ENCODE peak calls at places on chromosomes 11 and 22, in five cellular contexts. One of them, this sample, is unnamed.

GRCh38 chr11:95705485-95706124 is 84.0 kb downstream of the FAM76B start:
- DNase-seq in brain microvascular endothelial cell: peak; percentile 83
- DNase-seq in fibroblast of lung: peak; percentile 91
- DNase-seq in IMR-90: peak; percentile 81
- DNase-seq in spleen: peak; percentile 94
- DNase-seq in this sample: peak; percentile 86

GRCh38 chr11:119363874-119364590 is 17.5 kb downstream of the USP2 start:
- DNase-seq in brain microvascular endothelial cell: no peak
- DNase-seq in fibroblast of lung: no peak
- DNase-seq in IMR-90: no peak
- DNase-seq in spleen: peak; percentile 86
- DNase-seq in this sample: peak; percentile 59

GRCh38 chr11:65791719-65792213 is 4.9 kb downstream of the OVOL1 start:
- DNase-seq in spleen: peak; percentile 91
- DNase-seq in fibroblast of lung: no peak
- DNase-seq in brain microvascular endothelial cell: no peak
- DNase-seq in IMR-90: no peak
- DNase-seq in this sample: no peak

GRCh38 chr22:50170453-50171318 is at the start of gene PANX2:
- DNase-seq in IMR-90: no peak
- DNase-seq in fibroblast of lung: no peak
- DNase-seq in spleen: peak; percentile 84
- DNase-seq in brain microvascular endothelial cell: no peak
- DNase-seq in this sample: no peak

GRCh38 chr22:33515733-33516297 is 404.5 kb downstream of the LARGE1 start:
- DNase-seq in IMR-90: no peak
- DNase-seq in spleen: no peak
- DNase-seq in fibroblast of lung: no peak
- DNase-seq in brain microvascular endothelial cell: no peak
- DNase-seq in this sample: no peak

GRCh38 chr22:40281717-40282116 is 64.6 kb upstream of the ADSL start:
- DNase-seq in IMR-90: no peak
- DNase-seq in brain microvascular endothelial cell: no peak
- DNase-seq in spleen: no peak
- DNase-seq in fibroblast of lung: no peak
- DNase-seq in this sample: no peak

GRCh38 chr11:124801636-124802312 is 1.6 kb upstream of the MSANTD2 start:
- DNase-seq in fibroblast of lung: peak; percentile 30
- DNase-seq in IMR-90: peak; percentile 22
- DNase-seq in brain microvascular endothelial cell: no peak
- DNase-seq in spleen: no peak
- DNase-seq in this sample: no peak

GRCh38 chr11:109728056-109728455 is 306.1 kb downstream of the C11orf87 start:
- DNase-seq in spleen: no peak
- DNase-seq in fibroblast of lung: no peak
- DNase-seq in IMR-90: no peak
- DNase-seq in brain microvascular endothelial cell: no peak
- DNase-seq in this sample: no peak

GRCh38 chr11:2685566-2686359 is 14.0 kb downstream of the KCNQ1OT1 start:
- DNase-seq in fibroblast of lung: no peak
- DNase-seq in brain microvascular endothelial cell: no peak
- DNase-seq in spleen: peak; percentile 51
- DNase-seq in IMR-90: no peak
- DNase-seq in this sample: no peak

GRCh38 chr11:124108158-124108557 is 7.1 kb upstream of the VWA5A start:
- DNase-seq in fibroblast of lung: peak; percentile 55
- DNase-seq in IMR-90: peak; percentile 15
- DNase-seq in spleen: no peak
- DNase-seq in brain microvascular endothelial cell: no peak
- DNase-seq in this sample: peak; percentile 55

GRCh38 chr11:35237860-35238715 is 99.1 kb downstream of the CD44 start:
- DNase-seq in fibroblast of lung: peak; percentile 65
- DNase-seq in spleen: no peak
- DNase-seq in IMR-90: no peak
- DNase-seq in brain microvascular endothelial cell: peak; percentile 16
- DNase-seq in this sample: peak; percentile 67

GRCh38 chr11:113313601-113314000 is 782 bp upstream of the TTC12 start:
- DNase-seq in fibroblast of lung: no peak
- DNase-seq in brain microvascular endothelial cell: no peak
- DNase-seq in spleen: no peak
- DNase-seq in IMR-90: peak; percentile 8
- DNase-seq in this sample: no peak

GRCh38 chr11:31690041-31690440 is 121.1 kb downstream of the PAX6 start:
- DNase-seq in IMR-90: peak; percentile 24
- DNase-seq in spleen: no peak
- DNase-seq in fibroblast of lung: peak; percentile 23
- DNase-seq in brain microvascular endothelial cell: no peak
- DNase-seq in this sample: no peak

GRCh38 chr11:13118691-13119090 is 109.6 kb downstream of the RASSF10 start:
- DNase-seq in spleen: no peak
- DNase-seq in IMR-90: no peak
- DNase-seq in fibroblast of lung: no peak
- DNase-seq in brain microvascular endothelial cell: no peak
- DNase-seq in this sample: no peak

GRCh38 chr11:122434786-122435185 is 220.7 kb upstream of the UBASH3B start:
- DNase-seq in brain microvascular endothelial cell: no peak
- DNase-seq in IMR-90: no peak
- DNase-seq in fibroblast of lung: no peak
- DNase-seq in spleen: no peak
- DNase-seq in this sample: no peak

GRCh38 chr11:95926714-95927113 is 2.8 kb upstream of the MTMR2 start:
- DNase-seq in IMR-90: no peak
- DNase-seq in spleen: no peak
- DNase-seq in fibroblast of lung: no peak
- DNase-seq in brain microvascular endothelial cell: no peak
- DNase-seq in this sample: no peak

GRCh38 chr22:18078329-18079041 is 695 bp downstream of the PEX26 start:
- DNase-seq in brain microvascular endothelial cell: no peak
- DNase-seq in spleen: peak; percentile 92
- DNase-seq in fibroblast of lung: peak; percentile 15
- DNase-seq in IMR-90: peak; percentile 19
- DNase-seq in this sample: peak; percentile 29

GRCh38 chr11:19627566-19627965 is 85.1 kb upstream of the NAV2 start:
- DNase-seq in IMR-90: no peak
- DNase-seq in brain microvascular endothelial cell: no peak
- DNase-seq in fibroblast of lung: no peak
- DNase-seq in spleen: no peak
- DNase-seq in this sample: no peak

GRCh38 chr11:11397043-11397415 is 44.0 kb upstream of the CSNK2A3 start:
- DNase-seq in fibroblast of lung: no peak
- DNase-seq in brain microvascular endothelial cell: no peak
- DNase-seq in IMR-90: peak; percentile 16
- DNase-seq in spleen: no peak
- DNase-seq in this sample: no peak

GRCh38 chr11:60872952-60873524 is 5.7 kb downstream of the ZP1 start:
- DNase-seq in brain microvascular endothelial cell: peak; percentile 96
- DNase-seq in spleen: peak; percentile 72
- DNase-seq in fibroblast of lung: peak; percentile 79
- DNase-seq in IMR-90: peak; percentile 89
- DNase-seq in this sample: peak; percentile 5

GRCh38 chr11:131248588-131248987 is 121.8 kb upstream of the NTM start:
- DNase-seq in fibroblast of lung: no peak
- DNase-seq in spleen: no peak
- DNase-seq in brain microvascular endothelial cell: no peak
- DNase-seq in IMR-90: no peak
- DNase-seq in this sample: no peak

GRCh38 chr11:34359548-34359891 is 1.7 kb upstream of the ABTB2 start:
- DNase-seq in fibroblast of lung: no peak
- DNase-seq in brain microvascular endothelial cell: no peak
- DNase-seq in spleen: no peak
- DNase-seq in IMR-90: no peak
- DNase-seq in this sample: no peak

GRCh38 chr11:128685383-128686044 is 8.4 kb upstream of the FLI1 start:
- DNase-seq in brain microvascular endothelial cell: no peak
- DNase-seq in spleen: no peak
- DNase-seq in IMR-90: no peak
- DNase-seq in fibroblast of lung: no peak
- DNase-seq in this sample: no peak

GRCh38 chr11:118930152-118930712 is 4.5 kb upstream of the BCL9L start:
- DNase-seq in spleen: peak; percentile 91
- DNase-seq in fibroblast of lung: peak; percentile 74
- DNase-seq in IMR-90: peak; percentile 63
- DNase-seq in brain microvascular endothelial cell: peak; percentile 69
- DNase-seq in this sample: peak; percentile 88

GRCh38 chr22:45975266-45976161 is 1.4 kb downstream of the WNT7B start:
- DNase-seq in IMR-90: no peak
- DNase-seq in spleen: no peak
- DNase-seq in brain microvascular endothelial cell: no peak
- DNase-seq in fibroblast of lung: no peak
- DNase-seq in this sample: no peak
- H3K27me3 ChIP-seq in IMR-90: peaks cover 73% of the 10 kb centered on the region
- H3K27me3 ChIP-seq in spleen: peaks cover 78% of the 10 kb centered on the region
- H3K27me3 ChIP-seq in brain microvascular endothelial cell: peaks cover 62% of the 10 kb centered on the region
- H3K27me3 ChIP-seq in fibroblast of lung: peaks cover 61% of the 10 kb centered on the region
- H3K27me3 ChIP-seq in this sample: peaks cover 65% of the 10 kb centered on the region

GRCh38 chr11:62498492-62499286 is 47.9 kb downstream of the AHNAK start:
- DNase-seq in IMR-90: no peak
- DNase-seq in brain microvascular endothelial cell: no peak
- DNase-seq in spleen: no peak
- DNase-seq in fibroblast of lung: no peak
- DNase-seq in this sample: no peak

GRCh38 chr11:62502030-62502730 is 44.4 kb downstream of the AHNAK start:
- DNase-seq in IMR-90: no peak
- DNase-seq in fibroblast of lung: no peak
- DNase-seq in spleen: no peak
- DNase-seq in brain microvascular endothelial cell: no peak
- DNase-seq in this sample: no peak

GRCh38 chr11:62497132-62497915 is 49.3 kb downstream of the AHNAK start:
- DNase-seq in brain microvascular endothelial cell: peak; percentile 24
- DNase-seq in fibroblast of lung: peak; percentile 66
- DNase-seq in spleen: no peak
- DNase-seq in IMR-90: peak; percentile 81
- DNase-seq in this sample: peak; percentile 31

GRCh38 chr11:62501432-62501891 is 45.1 kb downstream of the AHNAK start:
- DNase-seq in spleen: no peak
- DNase-seq in brain microvascular endothelial cell: no peak
- DNase-seq in fibroblast of lung: peak; percentile 22
- DNase-seq in IMR-90: peak; percentile 26
- DNase-seq in this sample: no peak

GRCh38 chr11:62500066-62501035 is 46.3 kb downstream of the AHNAK start:
- DNase-seq in spleen: no peak
- DNase-seq in fibroblast of lung: no peak
- DNase-seq in brain microvascular endothelial cell: no peak
- DNase-seq in IMR-90: no peak
- DNase-seq in this sample: no peak
- H3K27ac ChIP-seq in spleen: peak overlapping the region; percentile 30
- H3K27ac ChIP-seq in fibroblast of lung: no peak overlapping the region
- H3K27ac ChIP-seq in brain microvascular endothelial cell: no peak overlapping the region
- H3K27ac ChIP-seq in IMR-90: no peak overlapping the region
- H3K27ac ChIP-seq in this sample: no peak overlapping the region

GRCh38 chr22:27068121-27068520 is 410.7 kb downstream of the MIAT start:
- DNase-seq in fibroblast of lung: no peak
- DNase-seq in IMR-90: no peak
- DNase-seq in brain microvascular endothelial cell: no peak
- DNase-seq in spleen: no peak
- DNase-seq in this sample: no peak
- H3K27me3 ChIP-seq in fibroblast of lung: peaks cover 13% of the 10 kb centered on the region
- H3K27me3 ChIP-seq in IMR-90: peaks cover 50% of the 10 kb centered on the region
- H3K27me3 ChIP-seq in brain microvascular endothelial cell: no peaks in the 10 kb centered on the region
- H3K27me3 ChIP-seq in spleen: no peaks in the 10 kb centered on the region
- H3K27me3 ChIP-seq in this sample: no peaks in the 10 kb centered on the region

GRCh38 chr11:108221981-108222685 is at the start of gene NPAT:
- DNase-seq in IMR-90: no peak
- DNase-seq in spleen: no peak
- DNase-seq in brain microvascular endothelial cell: no peak
- DNase-seq in fibroblast of lung: no peak
- DNase-seq in this sample: no peak
- H3K27ac ChIP-seq in IMR-90: peak within 1 kb of the TSS; percentile 95
- H3K27ac ChIP-seq in spleen: peak within 1 kb of the TSS; percentile 99
- H3K27ac ChIP-seq in brain microvascular endothelial cell: peak within 1 kb of the TSS; percentile 82
- H3K27ac ChIP-seq in fibroblast of lung: peak within 1 kb of the TSS; percentile 96
- H3K27ac ChIP-seq in this sample: peak within 1 kb of the TSS; percentile 92

GRCh38 chr11:64131657-64132387 is 34.1 kb downstream of the MACROD1 start:
- DNase-seq in spleen: no peak
- DNase-seq in IMR-90: no peak
- DNase-seq in fibroblast of lung: no peak
- DNase-seq in brain microvascular endothelial cell: no peak
- DNase-seq in this sample: peak; percentile 85
- H3K27me3 ChIP-seq in spleen: no peaks in the 10 kb centered on the region
- H3K27me3 ChIP-seq in IMR-90: no peaks in the 10 kb centered on the region
- H3K27me3 ChIP-seq in fibroblast of lung: no peaks in the 10 kb centered on the region
- H3K27me3 ChIP-seq in brain microvascular endothelial cell: peaks cover 16% of the 10 kb centered on the region
- H3K27me3 ChIP-seq in this sample: no peaks in the 10 kb centered on the region

GRCh38 chr11:6196396-6196795 is 2.6 kb upstream of the OR52W1 start:
- DNase-seq in spleen: no peak
- DNase-seq in IMR-90: no peak
- DNase-seq in brain microvascular endothelial cell: no peak
- DNase-seq in fibroblast of lung: no peak
- DNase-seq in this sample: no peak

GRCh38 chr11:6194065-6194581 is 4.9 kb upstream of the OR52W1 start:
- DNase-seq in IMR-90: no peak
- DNase-seq in brain microvascular endothelial cell: no peak
- DNase-seq in spleen: no peak
- DNase-seq in fibroblast of lung: no peak
- DNase-seq in this sample: no peak

GRCh38 chr11:6197466-6198200 is 1.4 kb upstream of the OR52W1 start:
- DNase-seq in IMR-90: peak; percentile 38
- DNase-seq in fibroblast of lung: no peak
- DNase-seq in brain microvascular endothelial cell: no peak
- DNase-seq in spleen: no peak
- DNase-seq in this sample: no peak

GRCh38 chr11:6191733-6192132 is 7.3 kb upstream of the OR52W1 start:
- DNase-seq in brain microvascular endothelial cell: no peak
- DNase-seq in IMR-90: no peak
- DNase-seq in spleen: no peak
- DNase-seq in fibroblast of lung: no peak
- DNase-seq in this sample: no peak
- H3K27ac ChIP-seq in brain microvascular endothelial cell: no peak overlapping the region
- H3K27ac ChIP-seq in IMR-90: no peak overlapping the region
- H3K27ac ChIP-seq in spleen: peak overlapping the region; percentile 71
- H3K27ac ChIP-seq in fibroblast of lung: no peak overlapping the region
- H3K27ac ChIP-seq in this sample: no peak overlapping the region

GRCh38 chr22:35599364-35599763 is 17.8 kb downstream of the MB start:
- DNase-seq in brain microvascular endothelial cell: no peak
- DNase-seq in IMR-90: no peak
- DNase-seq in fibroblast of lung: no peak
- DNase-seq in spleen: no peak
- DNase-seq in this sample: no peak
- H3K27me3 ChIP-seq in brain microvascular endothelial cell: no peaks in the 10 kb centered on the region
- H3K27me3 ChIP-seq in IMR-90: peaks cover 11% of the 10 kb centered on the region
- H3K27me3 ChIP-seq in fibroblast of lung: no peaks in the 10 kb centered on the region
- H3K27me3 ChIP-seq in spleen: no peaks in the 10 kb centered on the region
- H3K27me3 ChIP-seq in this sample: no peaks in the 10 kb centered on the region

This sample was measured in WERI-Rb-1.